ENCODE peak calls at places on chromosomes 13 and 19, in five cellular contexts. G is NCI-H1092 treated with DMSO at 0.1 percent for 48 hours, S is T follicular helper cell, R is globus pallidus, U is NCI-H748 treated with DMSO at 0.1 percent for 48 hours. W is an unnamed sample.

GRCh38 chr13:20702945-20703784 is at the start of gene IL17D:
- DNase-seq in R (peak), S (no peak), U (peak), G (peak), W (no peak)

GRCh38 chr13:59312776-59313175 is 851.0 kb downstream of the DIAPH3 start:
- DNase-seq in U (no peak), S (no peak), R (no peak), G (no peak), W (no peak)

GRCh38 chr19:49968279-49968922 is 7.4 kb upstream of the SIGLEC11 start:
- DNase-seq in S (no peak), R (no peak), G (no peak), U (no peak), W (no peak)

GRCh38 chr19:21750586-21751128 is 16.7 kb downstream of the ZNF100 start:
- DNase-seq in R (no peak), S (no peak), U (no peak), G (no peak), W (no peak)

GRCh38 chr13:51258612-51259358 is 36.6 kb downstream of the FAM124A start:
- DNase-seq in U (no peak), S (no peak), G (no peak), R (no peak), W (peak)

GRCh38 chr13:107124129-107124718 is 556.3 kb upstream of the ARGLU1 start:
- DNase-seq in S (no peak), R (peak), G (peak), U (peak), W (peak)

GRCh38 chr19:13207237-13208130 is 57.3 kb downstream of the IER2 start:
- DNase-seq in S (no peak), U (no peak), G (no peak), R (no peak), W (no peak)

GRCh38 chr13:36357231-36357630 is 11.0 kb upstream of the SPART start:
- DNase-seq in U (no peak), R (no peak), S (no peak), G (no peak), W (no peak)